ENCODE peak calls at places on chromosomes 1 and 21, in ten cellular contexts. One of them, this sample, is unnamed.
A peak's percentile ranks its signal among the peaks of the same experiment; 100 is the strongest.

GRCh38 chr1:228283476-228284147 is 75.8 kb downstream of the OBSCN start:
- DNase-seq in coronary artery: peak; percentile 55
- DNase-seq in left lung: peak; percentile 65
- DNase-seq in MM.1S: no peak
- DNase-seq in WERI-Rb-1: no peak
- DNase-seq in HCT116: no peak
- DNase-seq in brain microvascular endothelial cell: no peak
- DNase-seq in GM23338: no peak
- DNase-seq in lower lobe of right lung: peak; percentile 42
- DNase-seq in breast epithelium: peak; percentile 48
- DNase-seq in this sample: no peak

GRCh38 chr1:84982395-84982794 is 14.5 kb downstream of the MCOLN2 start:
- DNase-seq in coronary artery: no peak
- DNase-seq in left lung: no peak
- DNase-seq in MM.1S: no peak
- DNase-seq in WERI-Rb-1: no peak
- DNase-seq in HCT116: no peak
- DNase-seq in brain microvascular endothelial cell: no peak
- DNase-seq in GM23338: no peak
- DNase-seq in lower lobe of right lung: no peak
- DNase-seq in breast epithelium: no peak
- DNase-seq in this sample: no peak

GRCh38 chr1:234838182-234838581 is 228.2 kb upstream of the IRF2BP2 start:
- DNase-seq in coronary artery: no peak
- DNase-seq in left lung: no peak
- DNase-seq in MM.1S: no peak
- DNase-seq in WERI-Rb-1: no peak
- DNase-seq in HCT116: no peak
- DNase-seq in brain microvascular endothelial cell: no peak
- DNase-seq in GM23338: no peak
- DNase-seq in lower lobe of right lung: no peak
- DNase-seq in breast epithelium: no peak
- DNase-seq in this sample: no peak

GRCh38 chr1:214551436-214552173 is at the start of gene PTPN14:
- DNase-seq in coronary artery: peak; percentile 94
- DNase-seq in left lung: peak; percentile 93
- DNase-seq in MM.1S: no peak
- DNase-seq in WERI-Rb-1: peak; percentile 68
- DNase-seq in HCT116: peak; percentile 85
- DNase-seq in brain microvascular endothelial cell: peak; percentile 91
- DNase-seq in GM23338: peak; percentile 97
- DNase-seq in lower lobe of right lung: peak; percentile 90
- DNase-seq in breast epithelium: peak; percentile 85
- DNase-seq in this sample: peak; percentile 91

GRCh38 chr1:202708456-202709275 is 1.6 kb downstream of the SYT2 start:
- DNase-seq in coronary artery: no peak
- DNase-seq in left lung: no peak
- DNase-seq in MM.1S: no peak
- DNase-seq in WERI-Rb-1: peak; percentile 66
- DNase-seq in HCT116: no peak
- DNase-seq in brain microvascular endothelial cell: no peak
- DNase-seq in GM23338: no peak
- DNase-seq in lower lobe of right lung: no peak
- DNase-seq in breast epithelium: no peak
- DNase-seq in this sample: no peak

GRCh38 chr1:229730573-229730972 is 104.5 kb downstream of the URB2 start:
- DNase-seq in coronary artery: no peak
- DNase-seq in left lung: no peak
- DNase-seq in MM.1S: no peak
- DNase-seq in WERI-Rb-1: no peak
- DNase-seq in HCT116: no peak
- DNase-seq in brain microvascular endothelial cell: no peak
- DNase-seq in GM23338: no peak
- DNase-seq in lower lobe of right lung: no peak
- DNase-seq in breast epithelium: no peak
- DNase-seq in this sample: no peak

GRCh38 chr1:204659061-204659460 is 26.5 kb downstream of the LRRN2 start:
- DNase-seq in coronary artery: no peak
- DNase-seq in left lung: no peak
- DNase-seq in MM.1S: no peak
- DNase-seq in WERI-Rb-1: no peak
- DNase-seq in HCT116: no peak
- DNase-seq in brain microvascular endothelial cell: no peak
- DNase-seq in GM23338: no peak
- DNase-seq in lower lobe of right lung: no peak
- DNase-seq in breast epithelium: no peak
- DNase-seq in this sample: peak; percentile 14

GRCh38 chr1:93080424-93080823 is 1.3 kb downstream of the MTF2 start:
- DNase-seq in coronary artery: no peak
- DNase-seq in left lung: no peak
- DNase-seq in MM.1S: peak; percentile 66
- DNase-seq in WERI-Rb-1: no peak
- DNase-seq in HCT116: peak; percentile 60
- DNase-seq in brain microvascular endothelial cell: peak; percentile 43
- DNase-seq in GM23338: peak; percentile 73
- DNase-seq in lower lobe of right lung: no peak
- DNase-seq in breast epithelium: no peak
- DNase-seq in this sample: peak; percentile 72

GRCh38 chr1:119226880-119227279 is 86.4 kb upstream of the WARS2 start:
- DNase-seq in coronary artery: no peak
- DNase-seq in left lung: no peak
- DNase-seq in MM.1S: no peak
- DNase-seq in WERI-Rb-1: no peak
- DNase-seq in HCT116: no peak
- DNase-seq in brain microvascular endothelial cell: peak; percentile 12
- DNase-seq in GM23338: no peak
- DNase-seq in lower lobe of right lung: no peak
- DNase-seq in breast epithelium: no peak
- DNase-seq in this sample: no peak

GRCh38 chr1:77688939-77689338 is 6.5 kb upstream of the ZZZ3 start:
- DNase-seq in coronary artery: no peak
- DNase-seq in left lung: no peak
- DNase-seq in MM.1S: no peak
- DNase-seq in WERI-Rb-1: no peak
- DNase-seq in HCT116: no peak
- DNase-seq in brain microvascular endothelial cell: no peak
- DNase-seq in GM23338: no peak
- DNase-seq in lower lobe of right lung: no peak
- DNase-seq in breast epithelium: no peak
- DNase-seq in this sample: no peak

GRCh38 chr1:236124965-236125364 is 17.4 kb upstream of the GPR137B start:
- DNase-seq in coronary artery: no peak
- DNase-seq in left lung: no peak
- DNase-seq in MM.1S: no peak
- DNase-seq in WERI-Rb-1: no peak
- DNase-seq in HCT116: no peak
- DNase-seq in brain microvascular endothelial cell: no peak
- DNase-seq in GM23338: peak; percentile 30
- DNase-seq in lower lobe of right lung: no peak
- DNase-seq in breast epithelium: no peak
- DNase-seq in this sample: no peak
- TF ChIP-seq CTCF in coronary artery: no peak
- TF ChIP-seq CTCF in left lung: no peak
- TF ChIP-seq CTCF in MM.1S: no peak
- TF ChIP-seq CTCF in WERI-Rb-1: peak; percentile 35
- TF ChIP-seq CTCF in HCT116: no peak
- TF ChIP-seq CTCF in brain microvascular endothelial cell: peak; percentile 36
- TF ChIP-seq CTCF in GM23338: no peak
- TF ChIP-seq CTCF in lower lobe of right lung: no peak
- TF ChIP-seq CTCF in breast epithelium: no peak
- TF ChIP-seq CTCF in this sample: no peak

DNA sequence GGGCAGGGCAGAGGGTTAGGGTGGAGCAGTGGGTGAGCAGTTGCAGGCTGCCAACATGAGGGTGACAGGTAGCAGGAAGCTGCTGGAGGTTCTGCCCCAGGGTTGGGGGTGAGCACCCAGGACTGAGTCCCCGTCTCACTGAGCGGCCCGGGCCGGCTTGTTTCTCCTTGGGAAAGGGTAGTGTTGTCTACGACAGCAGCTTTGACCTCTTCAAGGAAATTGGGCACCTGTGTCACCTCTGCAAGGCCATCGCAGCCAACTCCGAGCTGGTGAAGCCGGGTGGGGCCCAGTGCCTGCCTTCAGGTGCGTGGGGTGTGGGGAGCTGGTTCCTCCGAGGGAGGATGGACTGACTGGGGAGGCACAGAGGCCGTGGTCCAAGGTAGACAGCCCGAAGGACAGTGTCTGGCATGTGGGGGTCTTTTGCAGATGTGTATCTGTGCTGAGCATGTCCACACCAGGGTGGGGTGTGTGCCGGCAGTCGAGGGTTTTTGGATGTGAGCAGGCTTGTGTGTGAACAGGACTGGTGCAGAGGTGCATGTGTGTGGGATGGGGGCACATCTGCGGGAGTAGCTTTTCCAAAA is 51.9 kb downstream of the DISP3 start:
- DNase-seq in coronary artery: no peak
- DNase-seq in left lung: peak; percentile 74
- DNase-seq in MM.1S: no peak
- DNase-seq in WERI-Rb-1: no peak
- DNase-seq in HCT116: no peak
- DNase-seq in brain microvascular endothelial cell: no peak
- DNase-seq in GM23338: no peak
- DNase-seq in lower lobe of right lung: no peak
- DNase-seq in breast epithelium: no peak
- DNase-seq in this sample: no peak
- H3K4me3 ChIP-seq in coronary artery: no peak overlapping the region
- H3K4me3 ChIP-seq in left lung: no peak overlapping the region
- H3K4me3 ChIP-seq in MM.1S: no peak overlapping the region
- H3K4me3 ChIP-seq in WERI-Rb-1: no peak overlapping the region
- H3K4me3 ChIP-seq in HCT116: no peak overlapping the region
- H3K4me3 ChIP-seq in brain microvascular endothelial cell: no peak overlapping the region
- H3K4me3 ChIP-seq in GM23338: no peak overlapping the region
- H3K4me3 ChIP-seq in lower lobe of right lung: no peak overlapping the region
- H3K4me3 ChIP-seq in breast epithelium: no peak overlapping the region
- H3K4me3 ChIP-seq in this sample: no peak overlapping the region

DNA sequence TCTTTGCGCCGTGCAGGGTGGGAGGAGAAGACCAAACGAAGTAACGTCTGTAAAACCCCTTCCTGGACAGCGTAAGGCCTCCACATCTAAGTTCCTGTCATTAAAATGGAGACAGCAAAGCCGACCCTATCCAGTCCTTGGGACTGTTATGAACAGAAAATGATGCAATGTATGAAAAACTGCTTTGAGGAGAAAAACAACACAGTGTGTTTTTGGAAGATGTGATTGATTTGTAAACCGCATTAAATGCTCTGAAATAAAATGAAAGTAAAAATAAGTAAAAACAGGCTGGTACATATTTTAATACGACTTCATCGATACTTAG is 827 bp upstream of the URB1 start:
- DNase-seq in coronary artery: no peak
- DNase-seq in left lung: no peak
- DNase-seq in MM.1S: no peak
- DNase-seq in WERI-Rb-1: no peak
- DNase-seq in HCT116: no peak
- DNase-seq in brain microvascular endothelial cell: no peak
- DNase-seq in GM23338: no peak
- DNase-seq in lower lobe of right lung: no peak
- DNase-seq in breast epithelium: no peak
- DNase-seq in this sample: no peak
- H3K27ac ChIP-seq in coronary artery: peak overlapping the region; percentile 67
- H3K27ac ChIP-seq in left lung: peak overlapping the region; percentile 82
- H3K27ac ChIP-seq in MM.1S: peak overlapping the region; percentile 75
- H3K27ac ChIP-seq in WERI-Rb-1: no peak overlapping the region
- H3K27ac ChIP-seq in HCT116: peak overlapping the region; percentile 84
- H3K27ac ChIP-seq in brain microvascular endothelial cell: no peak overlapping the region
- H3K27ac ChIP-seq in GM23338: no peak overlapping the region
- H3K27ac ChIP-seq in lower lobe of right lung: peak overlapping the region; percentile 87
- H3K27ac ChIP-seq in breast epithelium: peak overlapping the region; percentile 92
- H3K27ac ChIP-seq in this sample: peak overlapping the region; percentile 81

DNA sequence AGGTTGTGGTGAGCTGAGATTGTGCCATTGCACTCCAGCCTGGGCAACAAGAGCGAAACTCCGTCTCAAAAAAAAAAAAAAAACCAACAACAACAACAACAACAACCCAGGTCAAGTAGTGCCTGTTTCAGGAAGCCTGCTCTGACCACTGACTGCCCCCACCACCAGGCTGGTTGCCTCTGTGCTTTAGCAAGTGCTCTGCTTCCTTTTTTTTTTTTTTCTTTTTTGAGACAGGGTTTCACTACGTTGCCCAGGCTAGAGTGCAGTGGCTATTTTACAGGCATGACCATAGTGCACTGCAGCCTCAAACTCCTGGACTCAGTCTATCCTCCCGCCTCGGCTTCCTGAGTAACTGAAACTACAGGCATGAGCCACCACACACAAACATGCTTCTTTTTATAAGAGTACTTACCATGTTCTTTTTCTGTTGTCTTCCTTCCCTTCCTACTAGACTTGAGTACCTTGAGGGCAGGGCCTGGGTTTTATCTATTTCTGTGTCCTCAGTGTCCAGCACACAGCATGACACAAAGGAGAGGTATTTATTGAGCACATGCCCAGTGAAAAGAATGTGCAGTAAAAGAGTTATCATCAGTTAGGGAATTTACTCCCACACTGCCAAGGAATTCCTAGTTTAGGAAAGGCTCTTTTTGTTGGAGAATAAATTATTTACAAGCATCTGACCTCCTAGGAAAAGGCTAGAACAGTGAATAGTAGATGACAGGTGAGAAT is 9.9 kb upstream of the COA7 start:
- DNase-seq in coronary artery: no peak
- DNase-seq in left lung: peak; percentile 76
- DNase-seq in MM.1S: no peak
- DNase-seq in WERI-Rb-1: no peak
- DNase-seq in HCT116: no peak
- DNase-seq in brain microvascular endothelial cell: peak; percentile 54
- DNase-seq in GM23338: no peak
- DNase-seq in lower lobe of right lung: peak; percentile 71
- DNase-seq in breast epithelium: no peak
- DNase-seq in this sample: peak; percentile 91
- TF ChIP-seq CTCF in coronary artery: no peak
- TF ChIP-seq CTCF in left lung: no peak
- TF ChIP-seq CTCF in MM.1S: no peak
- TF ChIP-seq CTCF in WERI-Rb-1: no peak
- TF ChIP-seq CTCF in HCT116: no peak
- TF ChIP-seq CTCF in brain microvascular endothelial cell: no peak
- TF ChIP-seq CTCF in GM23338: no peak
- TF ChIP-seq CTCF in lower lobe of right lung: no peak
- TF ChIP-seq CTCF in breast epithelium: no peak
- TF ChIP-seq CTCF in this sample: no peak

This sample was measured in astrocyte.